ENCODE peak calls at places on chromosomes 6 and 20, in nine cellular contexts. One of them, this sample, is unnamed.

GRCh38 chr20:59565768-59566461 is 38.4 kb upstream of the PHACTR3 start:
- DNase-seq in NCI-H1105 treated with DMSO at 0.1 percent for 48 hours: no peak
- DNase-seq in KBM-7: no peak
- DNase-seq in NCI-H1694 treated with DMSO at 0.1 percent for 48 hours: no peak
- DNase-seq in HFFc6: no peak
- DNase-seq in ACHN: no peak
- DNase-seq in ELR: no peak
- DNase-seq in endothelial cell: no peak
- DNase-seq in stimulated activated CD4-positive, alpha-beta T cell treated with anti-CD3 and anti-CD28 coated beads, Interleukin-12 subunit alpha, Interleukin-12 subunit beta, amount 100 ng/mL, for 24 hours: no peak
- DNase-seq in this sample: no peak

GRCh38 chr6:31058128-31058894 is 48.0 kb downstream of the MUC22 start:
- DNase-seq in NCI-H1105 treated with DMSO at 0.1 percent for 48 hours: peak
- DNase-seq in KBM-7: peak
- DNase-seq in NCI-H1694 treated with DMSO at 0.1 percent for 48 hours: no peak
- DNase-seq in HFFc6: peak
- DNase-seq in ACHN: peak
- DNase-seq in ELR: peak
- DNase-seq in endothelial cell: no peak
- DNase-seq in stimulated activated CD4-positive, alpha-beta T cell treated with anti-CD3 and anti-CD28 coated beads, Interleukin-12 subunit alpha, Interleukin-12 subunit beta, amount 100 ng/mL, for 24 hours: no peak
- DNase-seq in this sample: peak

GRCh38 chr20:341682-342081 is 5.2 kb upstream of the NRSN2 start:
- DNase-seq in NCI-H1105 treated with DMSO at 0.1 percent for 48 hours: no peak
- DNase-seq in KBM-7: peak
- DNase-seq in NCI-H1694 treated with DMSO at 0.1 percent for 48 hours: no peak
- DNase-seq in HFFc6: peak
- DNase-seq in ACHN: peak
- DNase-seq in ELR: peak
- DNase-seq in endothelial cell: no peak
- DNase-seq in stimulated activated CD4-positive, alpha-beta T cell treated with anti-CD3 and anti-CD28 coated beads, Interleukin-12 subunit alpha, Interleukin-12 subunit beta, amount 100 ng/mL, for 24 hours: no peak
- DNase-seq in this sample: no peak

GRCh38 chr6:105601541-105602174 is 198.8 kb upstream of the PREP start:
- DNase-seq in NCI-H1105 treated with DMSO at 0.1 percent for 48 hours: no peak
- DNase-seq in KBM-7: no peak
- DNase-seq in NCI-H1694 treated with DMSO at 0.1 percent for 48 hours: no peak
- DNase-seq in HFFc6: peak
- DNase-seq in ACHN: peak
- DNase-seq in ELR: peak
- DNase-seq in endothelial cell: no peak
- DNase-seq in stimulated activated CD4-positive, alpha-beta T cell treated with anti-CD3 and anti-CD28 coated beads, Interleukin-12 subunit alpha, Interleukin-12 subunit beta, amount 100 ng/mL, for 24 hours: peak
- DNase-seq in this sample: peak

GRCh38 chr20:33020278-33021161 is 10.9 kb upstream of the BPIFB6 start:
- DNase-seq in NCI-H1105 treated with DMSO at 0.1 percent for 48 hours: no peak
- DNase-seq in KBM-7: no peak
- DNase-seq in NCI-H1694 treated with DMSO at 0.1 percent for 48 hours: no peak
- DNase-seq in HFFc6: no peak
- DNase-seq in ACHN: no peak
- DNase-seq in ELR: no peak
- DNase-seq in endothelial cell: no peak
- DNase-seq in stimulated activated CD4-positive, alpha-beta T cell treated with anti-CD3 and anti-CD28 coated beads, Interleukin-12 subunit alpha, Interleukin-12 subunit beta, amount 100 ng/mL, for 24 hours: no peak
- DNase-seq in this sample: no peak

GRCh38 chr20:55514498-55514897 is 490.8 kb downstream of the CBLN4 start:
- DNase-seq in NCI-H1105 treated with DMSO at 0.1 percent for 48 hours: no peak
- DNase-seq in KBM-7: no peak
- DNase-seq in NCI-H1694 treated with DMSO at 0.1 percent for 48 hours: no peak
- DNase-seq in HFFc6: no peak
- DNase-seq in ACHN: no peak
- DNase-seq in ELR: no peak
- DNase-seq in endothelial cell: no peak
- DNase-seq in stimulated activated CD4-positive, alpha-beta T cell treated with anti-CD3 and anti-CD28 coated beads, Interleukin-12 subunit alpha, Interleukin-12 subunit beta, amount 100 ng/mL, for 24 hours: no peak
- DNase-seq in this sample: no peak

GRCh38 chr20:4711511-4711910 is 10.2 kb upstream of the PRND start:
- DNase-seq in NCI-H1105 treated with DMSO at 0.1 percent for 48 hours: no peak
- DNase-seq in KBM-7: no peak
- DNase-seq in NCI-H1694 treated with DMSO at 0.1 percent for 48 hours: no peak
- DNase-seq in HFFc6: no peak
- DNase-seq in ACHN: no peak
- DNase-seq in ELR: no peak
- DNase-seq in endothelial cell: no peak
- DNase-seq in stimulated activated CD4-positive, alpha-beta T cell treated with anti-CD3 and anti-CD28 coated beads, Interleukin-12 subunit alpha, Interleukin-12 subunit beta, amount 100 ng/mL, for 24 hours: no peak
- DNase-seq in this sample: no peak

GRCh38 chr6:169702640-169703246 is 817 bp downstream of the C6orf120 start:
- DNase-seq in NCI-H1105 treated with DMSO at 0.1 percent for 48 hours: peak
- DNase-seq in KBM-7: no peak
- DNase-seq in NCI-H1694 treated with DMSO at 0.1 percent for 48 hours: no peak
- DNase-seq in HFFc6: no peak
- DNase-seq in ACHN: peak
- DNase-seq in ELR: peak
- DNase-seq in endothelial cell: peak
- DNase-seq in stimulated activated CD4-positive, alpha-beta T cell treated with anti-CD3 and anti-CD28 coated beads, Interleukin-12 subunit alpha, Interleukin-12 subunit beta, amount 100 ng/mL, for 24 hours: peak
- DNase-seq in this sample: no peak

GRCh38 chr6:139236105-139236504 is 55.7 kb downstream of the TXLNB start:
- DNase-seq in NCI-H1105 treated with DMSO at 0.1 percent for 48 hours: no peak
- DNase-seq in KBM-7: no peak
- DNase-seq in NCI-H1694 treated with DMSO at 0.1 percent for 48 hours: no peak
- DNase-seq in HFFc6: no peak
- DNase-seq in ACHN: no peak
- DNase-seq in ELR: no peak
- DNase-seq in endothelial cell: no peak
- DNase-seq in stimulated activated CD4-positive, alpha-beta T cell treated with anti-CD3 and anti-CD28 coated beads, Interleukin-12 subunit alpha, Interleukin-12 subunit beta, amount 100 ng/mL, for 24 hours: no peak
- DNase-seq in this sample: no peak

GRCh38 chr20:35776513-35777101 is 4.8 kb downstream of the PHF20 start:
- DNase-seq in NCI-H1105 treated with DMSO at 0.1 percent for 48 hours: peak
- DNase-seq in KBM-7: peak
- DNase-seq in NCI-H1694 treated with DMSO at 0.1 percent for 48 hours: no peak
- DNase-seq in HFFc6: no peak
- DNase-seq in ACHN: no peak
- DNase-seq in ELR: peak
- DNase-seq in endothelial cell: no peak
- DNase-seq in stimulated activated CD4-positive, alpha-beta T cell treated with anti-CD3 and anti-CD28 coated beads, Interleukin-12 subunit alpha, Interleukin-12 subunit beta, amount 100 ng/mL, for 24 hours: no peak
- DNase-seq in this sample: no peak

GRCh38 chr20:33079267-33079666 is at the start of gene BPIFB4:
- DNase-seq in NCI-H1105 treated with DMSO at 0.1 percent for 48 hours: no peak
- DNase-seq in KBM-7: no peak
- DNase-seq in NCI-H1694 treated with DMSO at 0.1 percent for 48 hours: no peak
- DNase-seq in HFFc6: peak
- DNase-seq in ACHN: no peak
- DNase-seq in ELR: no peak
- DNase-seq in endothelial cell: no peak
- DNase-seq in stimulated activated CD4-positive, alpha-beta T cell treated with anti-CD3 and anti-CD28 coated beads, Interleukin-12 subunit alpha, Interleukin-12 subunit beta, amount 100 ng/mL, for 24 hours: no peak
- DNase-seq in this sample: no peak

GRCh38 chr20:62652894-62653305 is 10.6 kb downstream of the SLCO4A1 start:
- DNase-seq in NCI-H1105 treated with DMSO at 0.1 percent for 48 hours: no peak
- DNase-seq in KBM-7: no peak
- DNase-seq in NCI-H1694 treated with DMSO at 0.1 percent for 48 hours: no peak
- DNase-seq in HFFc6: no peak
- DNase-seq in ACHN: no peak
- DNase-seq in ELR: no peak
- DNase-seq in endothelial cell: no peak
- DNase-seq in stimulated activated CD4-positive, alpha-beta T cell treated with anti-CD3 and anti-CD28 coated beads, Interleukin-12 subunit alpha, Interleukin-12 subunit beta, amount 100 ng/mL, for 24 hours: no peak
- DNase-seq in this sample: no peak

GRCh38 chr20:54624701-54625472 is 149.5 kb downstream of the DOK5 start:
- DNase-seq in NCI-H1105 treated with DMSO at 0.1 percent for 48 hours: no peak
- DNase-seq in KBM-7: no peak
- DNase-seq in NCI-H1694 treated with DMSO at 0.1 percent for 48 hours: peak
- DNase-seq in HFFc6: no peak
- DNase-seq in ACHN: no peak
- DNase-seq in ELR: no peak
- DNase-seq in endothelial cell: no peak
- DNase-seq in stimulated activated CD4-positive, alpha-beta T cell treated with anti-CD3 and anti-CD28 coated beads, Interleukin-12 subunit alpha, Interleukin-12 subunit beta, amount 100 ng/mL, for 24 hours: no peak
- DNase-seq in this sample: no peak

GRCh38 chr6:106568518-106568917 is 60.8 kb downstream of the RTN4IP1 start:
- DNase-seq in NCI-H1105 treated with DMSO at 0.1 percent for 48 hours: no peak
- DNase-seq in KBM-7: no peak
- DNase-seq in NCI-H1694 treated with DMSO at 0.1 percent for 48 hours: no peak
- DNase-seq in HFFc6: peak
- DNase-seq in ACHN: no peak
- DNase-seq in ELR: peak
- DNase-seq in endothelial cell: no peak
- DNase-seq in stimulated activated CD4-positive, alpha-beta T cell treated with anti-CD3 and anti-CD28 coated beads, Interleukin-12 subunit alpha, Interleukin-12 subunit beta, amount 100 ng/mL, for 24 hours: no peak
- DNase-seq in this sample: no peak